ENCODE peak calls at places on chromosome X, in eight cellular contexts. One of them, this sample, is unnamed.

GRCh38 chrX:151169783-151170182 is 6.6 kb upstream of the GPR50 start:
- DNase-seq in left lung: no peak
- DNase-seq in spleen: no peak
- DNase-seq in right cardiac atrium: no peak
- DNase-seq in aorta: no peak
- DNase-seq in colonic mucosa: no peak
- DNase-seq in hepatocyte: no peak
- DNase-seq in tibial nerve: no peak
- DNase-seq in this sample: no peak

GRCh38 chrX:73916931-73917657 is 354.1 kb downstream of the CHIC1 start:
- DNase-seq in left lung: no peak
- DNase-seq in spleen: no peak
- DNase-seq in right cardiac atrium: no peak
- DNase-seq in aorta: no peak
- DNase-seq in colonic mucosa: no peak
- DNase-seq in hepatocyte: peak
- DNase-seq in tibial nerve: no peak
- DNase-seq in this sample: no peak

GRCh38 chrX:151825927-151826471 is 86.7 kb upstream of the MAGEA4 start:
- DNase-seq in left lung: no peak
- DNase-seq in spleen: no peak
- DNase-seq in right cardiac atrium: peak
- DNase-seq in aorta: no peak
- DNase-seq in colonic mucosa: no peak
- DNase-seq in hepatocyte: peak
- DNase-seq in tibial nerve: peak
- DNase-seq in this sample: no peak

GRCh38 chrX:94400488-94400887 is 726.5 kb downstream of the FAM133A start:
- DNase-seq in left lung: no peak
- DNase-seq in spleen: no peak
- DNase-seq in right cardiac atrium: no peak
- DNase-seq in aorta: no peak
- DNase-seq in colonic mucosa: no peak
- DNase-seq in hepatocyte: peak
- DNase-seq in tibial nerve: no peak
- DNase-seq in this sample: peak

GRCh38 chrX:75603833-75604232 is 81.0 kb upstream of the ZDHHC15 start:
- DNase-seq in left lung: no peak
- DNase-seq in spleen: no peak
- DNase-seq in right cardiac atrium: no peak
- DNase-seq in aorta: no peak
- DNase-seq in colonic mucosa: no peak
- DNase-seq in hepatocyte: peak
- DNase-seq in tibial nerve: no peak
- DNase-seq in this sample: no peak

GRCh38 chrX:102934624-102935023 is 2.4 kb upstream of the RAB40AL start:
- DNase-seq in left lung: no peak
- DNase-seq in spleen: no peak
- DNase-seq in right cardiac atrium: no peak
- DNase-seq in aorta: no peak
- DNase-seq in colonic mucosa: peak
- DNase-seq in hepatocyte: peak
- DNase-seq in tibial nerve: peak
- DNase-seq in this sample: peak

GRCh38 chrX:108044554-108045256 is at the start of gene VSIG1:
- DNase-seq in left lung: no peak
- DNase-seq in spleen: no peak
- DNase-seq in right cardiac atrium: no peak
- DNase-seq in aorta: no peak
- DNase-seq in colonic mucosa: no peak
- DNase-seq in hepatocyte: no peak
- DNase-seq in tibial nerve: no peak
- DNase-seq in this sample: no peak

GRCh38 chrX:63275127-63275526 is 76.0 kb downstream of the SPIN4 start:
- DNase-seq in left lung: no peak
- DNase-seq in spleen: no peak
- DNase-seq in right cardiac atrium: no peak
- DNase-seq in aorta: no peak
- DNase-seq in colonic mucosa: peak
- DNase-seq in hepatocyte: peak
- DNase-seq in tibial nerve: no peak
- DNase-seq in this sample: peak

GRCh38 chrX:126770179-126770578 is 49.4 kb upstream of the PRR32 start:
- DNase-seq in left lung: no peak
- DNase-seq in spleen: no peak
- DNase-seq in right cardiac atrium: no peak
- DNase-seq in aorta: no peak
- DNase-seq in colonic mucosa: no peak
- DNase-seq in hepatocyte: peak
- DNase-seq in tibial nerve: peak
- DNase-seq in this sample: peak

DNA sequence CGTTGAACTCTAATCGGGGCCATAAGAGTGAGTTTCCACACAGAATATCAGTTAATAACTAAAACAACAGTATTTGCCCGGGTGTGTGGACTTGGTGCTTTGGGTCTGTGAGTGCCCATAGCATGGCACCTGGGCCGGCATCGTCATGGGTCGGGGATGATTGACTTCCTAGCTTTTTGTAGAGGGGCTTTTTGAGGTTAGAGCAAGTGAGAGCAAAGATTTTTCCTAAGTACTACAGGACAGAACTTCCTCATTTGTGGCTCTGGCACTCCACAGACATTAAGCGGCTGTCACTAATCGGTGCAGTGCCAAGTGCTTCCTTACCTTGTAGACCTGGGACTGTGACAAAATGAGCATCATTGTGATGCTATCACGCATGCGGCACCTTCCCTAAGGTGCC is 81.0 kb downstream of the SHROOM2 start:
- DNase-seq in left lung: no peak
- DNase-seq in spleen: no peak
- DNase-seq in right cardiac atrium: no peak
- DNase-seq in aorta: no peak
- DNase-seq in colonic mucosa: no peak
- DNase-seq in hepatocyte: no peak
- DNase-seq in tibial nerve: no peak
- DNase-seq in this sample: no peak
- H3K27ac ChIP-seq in left lung: peak
- H3K27ac ChIP-seq in spleen: no peak
- H3K27ac ChIP-seq in right cardiac atrium: peak
- H3K27ac ChIP-seq in aorta: no peak
- H3K27ac ChIP-seq in colonic mucosa: no peak
- H3K27ac ChIP-seq in hepatocyte: peak
- H3K27ac ChIP-seq in tibial nerve: no peak
- H3K27ac ChIP-seq in this sample: no peak

GRCh38 chrX:20593836-20594235 is 327.1 kb upstream of the RPS6KA3 start:
- DNase-seq in left lung: no peak
- DNase-seq in spleen: no peak
- DNase-seq in right cardiac atrium: no peak
- DNase-seq in aorta: no peak
- DNase-seq in colonic mucosa: no peak
- DNase-seq in hepatocyte: no peak
- DNase-seq in tibial nerve: no peak
- DNase-seq in this sample: no peak

GRCh38 chrX:20593402-20593801 is 326.7 kb upstream of the RPS6KA3 start:
- DNase-seq in left lung: no peak
- DNase-seq in spleen: no peak
- DNase-seq in right cardiac atrium: no peak
- DNase-seq in aorta: no peak
- DNase-seq in colonic mucosa: no peak
- DNase-seq in hepatocyte: no peak
- DNase-seq in tibial nerve: no peak
- DNase-seq in this sample: no peak

GRCh38 chrX:20596856-20597255 is 330.1 kb upstream of the RPS6KA3 start:
- DNase-seq in left lung: no peak
- DNase-seq in spleen: no peak
- DNase-seq in right cardiac atrium: no peak
- DNase-seq in aorta: no peak
- DNase-seq in colonic mucosa: no peak
- DNase-seq in hepatocyte: no peak
- DNase-seq in tibial nerve: no peak
- DNase-seq in this sample: no peak

GRCh38 chrX:20595928-20596550 is 329.3 kb upstream of the RPS6KA3 start:
- DNase-seq in left lung: no peak
- DNase-seq in spleen: no peak
- DNase-seq in right cardiac atrium: no peak
- DNase-seq in aorta: no peak
- DNase-seq in colonic mucosa: no peak
- DNase-seq in hepatocyte: peak
- DNase-seq in tibial nerve: no peak
- DNase-seq in this sample: no peak

DNA sequence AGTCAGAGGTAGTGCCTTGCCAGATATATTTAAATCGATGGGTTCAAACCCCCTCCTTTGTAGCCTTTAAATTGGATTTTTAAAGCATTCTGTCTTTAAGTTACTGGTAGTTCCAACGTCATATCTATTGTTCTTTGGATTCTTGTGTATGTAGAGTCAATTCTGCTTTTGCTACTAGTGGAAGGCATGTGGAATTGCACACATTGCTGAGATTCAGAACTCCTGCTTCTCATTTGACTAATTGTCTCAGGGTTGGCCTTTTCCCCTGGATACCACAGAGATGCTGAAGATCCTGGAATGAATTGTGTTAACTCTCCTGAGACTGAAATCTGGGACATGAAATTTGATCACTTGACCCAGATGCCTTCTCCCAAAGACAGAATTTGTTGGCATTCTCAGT is 328.3 kb upstream of the RPS6KA3 start:
- DNase-seq in left lung: no peak
- DNase-seq in spleen: no peak
- DNase-seq in right cardiac atrium: no peak
- DNase-seq in aorta: no peak
- DNase-seq in colonic mucosa: no peak
- DNase-seq in hepatocyte: no peak
- DNase-seq in tibial nerve: no peak
- DNase-seq in this sample: no peak
- H3K27ac ChIP-seq in left lung: no peak
- H3K27ac ChIP-seq in spleen: no peak
- H3K27ac ChIP-seq in right cardiac atrium: no peak
- H3K27ac ChIP-seq in aorta: no peak
- H3K27ac ChIP-seq in colonic mucosa: no peak
- H3K27ac ChIP-seq in hepatocyte: no peak
- H3K27ac ChIP-seq in tibial nerve: no peak
- H3K27ac ChIP-seq in this sample: no peak

GRCh38 chrX:71224098-71224708 is 1.2 kb downstream of the GJB1 start:
- DNase-seq in left lung: no peak
- DNase-seq in spleen: no peak
- DNase-seq in right cardiac atrium: no peak
- DNase-seq in aorta: no peak
- DNase-seq in colonic mucosa: no peak
- DNase-seq in hepatocyte: no peak
- DNase-seq in tibial nerve: no peak
- DNase-seq in this sample: peak

GRCh38 chrX:71224969-71225368 is 1.9 kb downstream of the GJB1 start:
- DNase-seq in left lung: no peak
- DNase-seq in spleen: no peak
- DNase-seq in right cardiac atrium: no peak
- DNase-seq in aorta: no peak
- DNase-seq in colonic mucosa: no peak
- DNase-seq in hepatocyte: no peak
- DNase-seq in tibial nerve: no peak
- DNase-seq in this sample: no peak

GRCh38 chrX:71225661-71226060 is 2.6 kb downstream of the GJB1 start:
- DNase-seq in left lung: no peak
- DNase-seq in spleen: no peak
- DNase-seq in right cardiac atrium: no peak
- DNase-seq in aorta: no peak
- DNase-seq in colonic mucosa: no peak
- DNase-seq in hepatocyte: no peak
- DNase-seq in tibial nerve: no peak
- DNase-seq in this sample: no peak

GRCh38 chrX:71227370-71228062 is 4.5 kb downstream of the GJB1 start:
- DNase-seq in left lung: no peak
- DNase-seq in spleen: no peak
- DNase-seq in right cardiac atrium: no peak
- DNase-seq in aorta: no peak
- DNase-seq in colonic mucosa: no peak
- DNase-seq in hepatocyte: no peak
- DNase-seq in tibial nerve: no peak
- DNase-seq in this sample: no peak

DNA sequence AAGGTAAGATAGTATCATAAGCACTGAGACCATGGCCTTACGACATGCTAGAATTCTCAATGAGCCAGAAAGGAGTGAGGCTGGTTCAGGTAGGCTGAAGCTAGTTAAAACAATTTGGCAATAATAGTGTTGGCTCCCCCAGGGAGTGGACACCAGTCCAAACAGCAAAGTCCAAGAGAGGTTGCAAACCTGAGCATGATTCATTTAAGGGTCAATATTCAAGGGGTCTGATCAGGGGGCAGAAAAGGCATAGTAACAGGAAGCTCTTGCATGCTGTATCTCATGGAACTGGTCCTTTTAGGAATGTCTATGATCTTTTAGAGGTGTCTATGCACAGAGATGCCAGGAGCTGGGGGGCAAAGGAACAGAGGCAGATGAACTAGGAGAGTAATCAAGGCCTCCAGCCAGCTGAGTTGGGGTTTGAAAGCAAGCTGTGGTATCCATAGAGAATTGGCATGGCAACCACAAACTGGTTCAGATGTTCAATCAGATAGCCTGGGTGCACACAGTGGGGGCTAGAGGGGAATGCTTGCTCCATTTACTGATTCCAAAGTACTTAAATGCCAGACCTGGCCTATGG is 5.1 kb downstream of the GJB1 start:
- DNase-seq in left lung: no peak
- DNase-seq in spleen: no peak
- DNase-seq in right cardiac atrium: no peak
- DNase-seq in aorta: no peak
- DNase-seq in colonic mucosa: no peak
- DNase-seq in hepatocyte: no peak
- DNase-seq in tibial nerve: no peak
- DNase-seq in this sample: no peak
- H3K27ac ChIP-seq in left lung: no peak
- H3K27ac ChIP-seq in spleen: no peak
- H3K27ac ChIP-seq in right cardiac atrium: no peak
- H3K27ac ChIP-seq in aorta: no peak
- H3K27ac ChIP-seq in colonic mucosa: no peak
- H3K27ac ChIP-seq in hepatocyte: peak
- H3K27ac ChIP-seq in tibial nerve: no peak
- H3K27ac ChIP-seq in this sample: no peak

DNA sequence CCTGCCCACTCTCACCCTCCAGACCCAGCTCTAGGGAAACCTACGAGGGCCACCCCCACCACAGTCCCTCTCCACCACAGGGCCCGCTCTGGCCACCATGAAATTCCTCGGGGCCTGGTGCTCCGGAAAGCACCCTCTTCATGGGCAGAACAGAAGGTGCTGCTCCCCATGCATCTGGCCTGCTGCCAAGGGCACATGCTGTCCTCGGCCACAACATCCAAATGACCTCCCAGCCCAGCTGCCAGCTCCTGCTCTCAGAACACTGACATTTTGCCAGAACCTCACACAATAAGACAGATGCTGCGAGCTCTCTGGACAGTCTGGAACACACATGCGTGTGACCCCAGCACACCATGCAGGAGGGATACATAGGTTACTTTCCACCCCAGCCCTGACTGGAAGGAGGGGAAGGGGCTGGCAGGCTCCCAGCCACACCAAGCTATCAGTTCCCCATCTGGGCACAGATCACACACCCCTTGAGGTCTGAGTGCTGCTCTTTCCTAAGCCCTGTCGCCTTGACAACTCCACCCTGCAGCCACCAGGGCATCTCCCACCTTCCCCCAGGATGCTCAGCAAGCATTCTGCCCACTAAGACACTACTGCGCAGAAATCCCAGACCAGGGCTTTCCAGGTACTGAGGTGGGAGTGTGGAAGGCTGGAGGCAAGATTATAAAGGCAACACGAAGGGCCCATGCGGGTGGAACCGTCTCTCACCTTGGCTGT is 5.8 kb downstream of the CCNQ start:
- DNase-seq in left lung: peak
- DNase-seq in spleen: peak
- DNase-seq in right cardiac atrium: peak
- DNase-seq in aorta: peak
- DNase-seq in colonic mucosa: no peak
- DNase-seq in hepatocyte: no peak
- DNase-seq in tibial nerve: no peak
- DNase-seq in this sample: no peak
- H3K27ac ChIP-seq in left lung: no peak
- H3K27ac ChIP-seq in spleen: no peak
- H3K27ac ChIP-seq in right cardiac atrium: peak
- H3K27ac ChIP-seq in aorta: no peak
- H3K27ac ChIP-seq in colonic mucosa: no peak
- H3K27ac ChIP-seq in hepatocyte: no peak
- H3K27ac ChIP-seq in tibial nerve: no peak
- H3K27ac ChIP-seq in this sample: no peak